ENCODE peak calls at places on chromosome 10, in four cellular contexts. B, K, V and P are unnamed samples.

GRCh38 chr10:42979730-42980467 is 97.0 kb upstream of the RET start:
- DNase-seq in B (no peak), V (peak; percentile 1), K (no peak), P (no peak)

GRCh38 chr10:29836396-29836795 is 201.6 kb upstream of the SVIL start:
- DNase-seq in K (no peak), V (no peak), B (no peak), P (no peak)

GRCh38 chr10:27646194-27646593 is 99.4 kb downstream of the MKX start:
- DNase-seq in K (no peak), B (no peak), V (no peak), P (no peak)

GRCh38 chr10:132406181-132406580 is 9.2 kb downstream of the PWWP2B start:
- DNase-seq in B (no peak), V (no peak), K (no peak), P (no peak)

GRCh38 chr10:121325490-121326231 is 272.6 kb downstream of the FGFR2 start:
- DNase-seq in K (no peak), B (no peak), V (no peak), P (no peak)

GRCh38 chr10:68811367-68812009 is 15.8 kb upstream of the STOX1 start:
- DNase-seq in B (no peak), V (no peak), K (no peak), P (no peak)

GRCh38 chr10:89352039-89352597 is 24.3 kb downstream of the IFIT3 start:
- DNase-seq in K (peak; percentile 97), V (no peak), B (peak; percentile 83), P (peak; percentile 78)

GRCh38 chr10:130571674-130572073 is 435.5 kb downstream of the GLRX3 start:
- DNase-seq in K (no peak), B (no peak), V (no peak), P (no peak)

GRCh38 chr10:100749309-100750217 is 4.2 kb downstream of the PAX2 start:
- DNase-seq in V (no peak), K (no peak), B (no peak), P (no peak)

GRCh38 chr10:3774814-3775670 is 10.0 kb downstream of the KLF6 start:
- DNase-seq in K (peak; percentile 85), V (no peak), B (peak; percentile 78), P (peak; percentile 87)

GRCh38 chr10:87761892-87762291 is 56.1 kb downstream of the ATAD1 start:
- DNase-seq in K (peak; percentile 69), V (no peak), B (peak; percentile 48), P (peak; percentile 37)

GRCh38 chr10:87776328-87776727 is 41.7 kb downstream of the ATAD1 start:
- DNase-seq in K (no peak), V (no peak), B (no peak), P (no peak)

GRCh38 chr10:25226775-25227682 is 52.2 kb downstream of the GPR158 start:
- DNase-seq in V (no peak), B (peak; percentile 59), K (peak; percentile 84), P (peak; percentile 1)

GRCh38 chr10:127945335-127945734 is 38.4 kb downstream of the PTPRE start:
- DNase-seq in V (no peak), K (peak; percentile 59), B (peak; percentile 80), P (no peak)

GRCh38 chr10:6669269-6669859 is 89.3 kb upstream of the PRKCQ start:
- DNase-seq in B (peak; percentile 63), V (no peak), K (peak; percentile 73), P (peak; percentile 27)

GRCh38 chr10:101453791-101454718 is 100.1 kb downstream of the BTRC start:
- DNase-seq in K (peak; percentile 24), B (no peak), V (no peak), P (no peak)